ENCODE peak calls at places on chromosomes 3 and 15, in six cellular contexts. L is fibroblast of pulmonary artery, S is mesothelial cell of epicardium, E is heart left ventricle, N is OCI-LY7, D is endothelial cell. C is an unnamed sample.
A peak's percentile ranks its signal among the peaks of the same experiment; 100 is the strongest.

GRCh38 chr3:46383211-46383945 is 12.6 kb downstream of the CCR5 start:
- DNase-seq in S (no peak), E (no peak), D (no peak), L (no peak), N (peak; percentile 63), C (no peak)

GRCh38 chr15:44662478-44663409 is 718 bp downstream of the SPG11 start:
- DNase-seq in D (peak; percentile 61), E (peak; percentile 77), S (peak; percentile 37), L (peak; percentile 64), N (peak; percentile 92), C (peak; percentile 32)

GRCh38 chr3:105222568-105223093 is 144.1 kb upstream of the ALCAM start:
- DNase-seq in E (no peak), N (no peak), L (no peak), D (no peak), S (no peak), C (no peak)

GRCh38 chr3:9279959-9280358 is 30.5 kb upstream of the SRGAP3 start:
- DNase-seq in S (no peak), E (no peak), N (no peak), L (no peak), D (no peak), C (no peak)

GRCh38 chr3:156576887-156577427 is 22.0 kb upstream of the SSR3 start:
- DNase-seq in E (no peak), L (peak; percentile 25), D (no peak), S (no peak), N (no peak), C (no peak)

GRCh38 chr15:66846031-66846430 is 144.0 kb downstream of the SMAD6 start:
- DNase-seq in D (no peak), E (no peak), L (no peak), N (no peak), S (no peak), C (no peak)

GRCh38 chr15:95669146-95669922 is 661.2 kb upstream of the NR2F2 start:
- DNase-seq in S (no peak), E (no peak), L (peak; percentile 22), D (no peak), N (no peak), C (no peak)

GRCh38 chr3:100041328-100041749 is 73.0 kb downstream of the FILIP1L start:
- DNase-seq in L (peak; percentile 96), E (no peak), N (no peak), S (no peak), D (no peak), C (no peak)

GRCh38 chr3:194422188-194422587 is 23.1 kb upstream of the GP5 start:
- DNase-seq in E (no peak), D (no peak), L (no peak), N (no peak), S (no peak), C (no peak)

GRCh38 chr3:126621627-126622345 is 33.1 kb downstream of the TXNRD3 start:
- DNase-seq in L (peak; percentile 45), S (no peak), N (no peak), E (no peak), D (no peak), C (no peak)

GRCh38 chr3:32440481-32441350 is 49.1 kb downstream of the CMTM7 start:
- DNase-seq in D (no peak), S (no peak), N (peak; percentile 59), E (no peak), L (no peak), C (no peak)

GRCh38 chr15:69265347-69265955 is 33.3 kb upstream of the PAQR5 start:
- DNase-seq in E (no peak), N (peak; percentile 47), D (no peak), S (no peak), L (peak; percentile 55), C (no peak)

GRCh38 chr3:15929944-15930571 is 132.3 kb upstream of the ANKRD28 start:
- DNase-seq in D (no peak), L (no peak), S (no peak), E (no peak), N (no peak), C (no peak)

GRCh38 chr3:126509565-126510322 is 7.8 kb downstream of the UROC1 start:
- DNase-seq in D (no peak), E (peak; percentile 10), S (peak; percentile 15), L (no peak), N (no peak), C (no peak)

GRCh38 chr15:99981223-99981647 is 248.0 kb upstream of the LYSMD4 start:
- DNase-seq in E (no peak), L (no peak), D (no peak), N (no peak), S (no peak), C (no peak)

GRCh38 chr3:64684715-64685261 is 3.0 kb downstream of the ADAMTS9 start:
- DNase-seq in D (peak; percentile 18), N (no peak), S (no peak), L (peak; percentile 59), E (peak; percentile 56), C (no peak)

GRCh38 chr15:58501006-58501405 is 69.2 kb downstream of the LIPC start:
- DNase-seq in E (no peak), S (no peak), L (no peak), D (no peak), N (no peak), C (no peak)

GRCh38 chr3:60742606-60743145 is 508.6 kb downstream of the FHIT start:
- DNase-seq in L (peak; percentile 17), S (no peak), D (peak; percentile 50), E (peak; percentile 31), N (no peak), C (no peak)

GRCh38 chr3:175475765-175476164 is 616.6 kb downstream of the NAALADL2 start:
- DNase-seq in L (no peak), D (no peak), N (no peak), E (no peak), S (no peak), C (no peak)

GRCh38 chr3:52436500-52437106 is 8.3 kb downstream of the SEMA3G start:
- DNase-seq in D (no peak), S (no peak), E (peak; percentile 53), N (no peak), L (peak; percentile 85), C (no peak)

GRCh38 chr3:142963266-142964149 is at the start of gene PAQR9:
- DNase-seq in S (peak; percentile 29), N (no peak), L (peak; percentile 14), E (peak; percentile 47), D (peak; percentile 30), C (no peak)

DNA sequence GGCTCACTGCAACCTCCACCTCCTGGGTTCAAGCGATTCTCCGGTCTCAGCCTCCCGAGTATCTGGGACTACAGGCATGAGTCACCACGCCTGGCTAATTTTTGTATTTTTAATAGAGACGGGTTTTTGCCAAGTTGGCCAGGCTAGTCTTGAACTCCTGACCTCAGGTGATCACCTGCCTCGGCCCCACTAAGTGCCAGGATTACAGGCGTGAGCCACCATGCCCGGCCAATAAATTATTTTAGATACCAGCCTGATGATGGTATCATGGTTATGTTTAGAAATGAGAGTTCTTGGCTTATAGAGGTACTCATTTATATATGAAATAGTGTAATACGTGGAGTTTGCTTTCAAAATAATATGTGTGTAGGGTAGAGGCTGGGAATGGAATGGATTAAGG is 119.4 kb downstream of the NEO1 start:
- DNase-seq in D (no peak), E (no peak), S (no peak), N (no peak), L (no peak), C (no peak)
- TF ChIP-seq CTCF in D (no peak), E (no peak), S (no peak), N (no peak), L (no peak), C (no peak)

GRCh38 chr3:94525039-94525438 is 462.2 kb downstream of the NSUN3 start:
- DNase-seq in N (no peak), S (no peak), D (no peak), L (peak; percentile 30), E (peak; percentile 22), C (no peak)
- TF ChIP-seq CTCF in N (peak; percentile 21), S (peak; percentile 26), D (no peak), L (peak; percentile 51), E (peak; percentile 21), C (peak; percentile 55)

GRCh38 chr3:62369476-62369743 is 3.9 kb downstream of the FEZF2 start:
- DNase-seq in E (no peak), D (no peak), N (no peak), L (no peak), S (no peak), C (no peak)

GRCh38 chr3:62371032-62371734 is 2.2 kb downstream of the FEZF2 start:
- DNase-seq in L (no peak), E (no peak), S (no peak), D (peak; percentile 20), N (no peak), C (no peak)

GRCh38 chr3:62367735-62368704 is 5.3 kb downstream of the FEZF2 start:
- DNase-seq in D (no peak), E (no peak), S (no peak), L (no peak), N (no peak), C (no peak)

GRCh38 chr3:62370112-62371031 is 3.0 kb downstream of the FEZF2 start:
- DNase-seq in N (no peak), E (no peak), L (no peak), S (no peak), D (peak; percentile 43), C (no peak)

GRCh38 chr3:62368705-62369475 is 4.5 kb downstream of the FEZF2 start:
- DNase-seq in S (no peak), N (no peak), L (no peak), D (peak; percentile 50), E (no peak), C (no peak)
- TF ChIP-seq CTCF in S (no peak), N (no peak), L (no peak), D (no peak), E (no peak), C (no peak)

DNA sequence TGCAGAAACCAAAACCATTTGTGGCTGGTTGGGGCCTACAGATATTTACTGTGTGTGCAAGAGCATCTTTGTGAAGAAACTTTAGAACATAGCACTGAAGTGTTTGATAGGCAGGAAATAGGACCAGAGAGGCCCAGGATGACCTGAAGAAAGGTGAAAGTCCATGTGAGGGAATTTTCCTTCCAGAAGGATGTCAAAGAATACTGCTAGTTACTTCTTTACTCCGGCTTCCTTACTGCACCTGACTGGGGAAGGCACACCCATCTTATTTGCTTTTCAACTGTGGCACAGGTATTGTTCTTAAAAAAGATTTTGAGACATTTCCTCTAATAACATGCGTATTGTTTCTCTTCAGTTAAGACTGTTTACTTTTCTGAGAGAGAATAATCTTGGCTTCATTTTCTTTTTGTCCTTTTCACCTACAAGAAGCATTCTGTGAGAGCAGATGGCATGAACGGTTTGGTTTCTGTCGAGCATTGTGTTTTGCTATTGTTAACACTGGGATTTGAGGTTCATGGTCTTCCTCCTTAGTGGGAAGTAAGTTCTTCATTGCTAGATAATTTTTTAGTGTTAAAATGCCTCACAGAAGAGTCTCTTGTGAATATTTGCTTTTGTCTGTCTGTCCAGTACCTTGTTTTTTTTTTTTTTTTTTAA is 71.5 kb downstream of the SLCO3A1 start:
- DNase-seq in S (no peak), N (no peak), E (no peak), D (no peak), L (no peak), C (no peak)
- TF ChIP-seq CTCF in S (no peak), N (no peak), E (no peak), D (no peak), L (no peak), C (no peak)

DNA sequence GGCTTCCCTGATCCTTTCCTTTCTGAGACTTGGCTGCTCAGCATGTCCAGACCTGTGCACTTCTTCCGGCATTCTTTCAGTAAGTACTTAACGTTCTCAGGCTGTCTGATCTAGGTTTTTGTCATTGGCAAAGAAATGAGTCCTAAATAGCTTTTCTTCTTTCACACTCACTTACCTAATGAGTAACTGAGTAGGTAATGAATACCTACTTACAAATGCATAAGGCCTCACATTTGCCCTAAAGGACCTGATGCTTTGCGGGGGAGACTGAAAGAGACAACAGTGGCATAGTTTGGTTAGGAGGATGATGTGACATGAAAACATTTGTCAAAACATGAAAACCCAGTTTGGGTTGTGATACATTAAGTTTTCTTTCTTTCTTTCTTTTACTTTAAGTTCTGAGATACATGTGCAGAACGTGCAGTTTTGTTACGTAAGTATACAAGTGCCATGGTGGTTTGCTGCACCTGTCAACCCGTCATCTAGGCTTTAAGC is 516.7 kb upstream of the CFAP20DC start:
- DNase-seq in L (no peak), S (no peak), N (no peak), E (no peak), D (no peak), C (no peak)
- TF ChIP-seq CTCF in L (no peak), S (no peak), N (no peak), E (no peak), D (no peak), C (no peak)

C was measured in esophagus squamous epithelium.